ENCODE peak calls at places on chromosomes 12 and 14, in ten cellular contexts. X is EH; R is iPS-NIHi11; Y is HS-27A; J is HFFc6; G is HuH-7; S is NCI-H1092; T is stimulated activated CD8-positive, alpha-beta memory T cell treated with anti-CD3 and anti-CD28 coated beads, Interleukin-15, amount 100 ng/mL, for 4 hours; V is GM13976; C is heart left ventricle. H is an unnamed sample.

GRCh38 chr12:78970041-78970440 is 105.5 kb downstream of the SYT1 start:
- DNase-seq in X (no peak), R (no peak), Y (peak), J (no peak), G (no peak), S (no peak), T (no peak), V (no peak), C (no peak), H (no peak)

GRCh38 chr14:72315720-72316119 is 383.5 kb downstream of the RGS6 start:
- DNase-seq in X (no peak), R (no peak), Y (no peak), J (no peak), G (no peak), S (no peak), T (no peak), V (no peak), C (no peak), H (no peak)

GRCh38 chr12:120820885-120821510 is 83.2 kb downstream of the SPPL3 start:
- DNase-seq in X (no peak), R (no peak), Y (no peak), J (no peak), G (no peak), S (no peak), T (peak), V (no peak), C (no peak), H (peak)

GRCh38 chr14:71206766-71207371 is 299.6 kb downstream of the PCNX1 start:
- DNase-seq in X (peak), R (no peak), Y (peak), J (peak), G (no peak), S (no peak), T (no peak), V (no peak), C (no peak), H (no peak)

GRCh38 chr12:32039341-32039740 is 67.3 kb upstream of the BICD1 start:
- DNase-seq in X (no peak), R (peak), Y (no peak), J (no peak), G (no peak), S (no peak), T (no peak), V (no peak), C (peak), H (no peak)

GRCh38 chr12:39616251-39616650 is 3.4 kb downstream of the ABCD2 start:
- DNase-seq in X (no peak), R (no peak), Y (no peak), J (no peak), G (no peak), S (no peak), T (no peak), V (no peak), C (no peak), H (no peak)

GRCh38 chr12:54017027-54017788 is 8.4 kb downstream of the HOXC8 start:
- DNase-seq in X (peak), R (peak), Y (no peak), J (no peak), G (no peak), S (peak), T (no peak), V (no peak), C (no peak), H (peak)

GRCh38 chr12:6078378-6079083 is 45.9 kb downstream of the VWF start:
- DNase-seq in X (peak), R (peak), Y (no peak), J (no peak), G (no peak), S (no peak), T (no peak), V (peak), C (no peak), H (no peak)

GRCh38 chr12:26961803-26962202 is 23.5 kb downstream of the FGFR1OP2 start:
- DNase-seq in X (no peak), R (no peak), Y (no peak), J (no peak), G (no peak), S (no peak), T (no peak), V (no peak), C (no peak), H (no peak)

GRCh38 chr14:56351861-56352260 is 227.7 kb upstream of the TMEM260 start:
- DNase-seq in X (peak), R (no peak), Y (peak), J (peak), G (no peak), S (no peak), T (no peak), V (no peak), C (no peak), H (no peak)

H was measured in activated naive CD4-positive, alpha-beta T cell treated with anti-CD3 and anti-CD28 coated beads for 36 hours.